ENCODE peak calls at places on chromosomes 1 and 21, in six cellular contexts. R is lower leg skin, F is fibroblast of the aortic adventitia, S is nephron progenitor cell, M is cardiac muscle cell, C is tibial nerve. U is an unnamed sample.

GRCh38 chr1:193406901-193407300 is 220.5 kb upstream of the B3GALT2 start:
- DNase-seq in R (no peak), F (peak), S (no peak), M (peak), C (no peak), U (no peak)

GRCh38 chr1:189524501-189524900 is 953.2 kb downstream of the BRINP3 start:
- DNase-seq in R (no peak), F (no peak), S (no peak), M (peak), C (no peak), U (no peak)

GRCh38 chr1:152148991-152149390 is 10.0 kb downstream of the RPTN start:
- DNase-seq in R (no peak), F (no peak), S (no peak), M (no peak), C (no peak), U (no peak)

GRCh38 chr1:192936313-192937018 is 122.7 kb downstream of the UCHL5 start:
- DNase-seq in R (no peak), F (no peak), S (no peak), M (peak), C (no peak), U (no peak)

GRCh38 chr1:111733183-111733995 is 5.8 kb downstream of the INKA2 start:
- DNase-seq in R (no peak), F (peak), S (peak), M (peak), C (no peak), U (no peak)

GRCh38 chr1:200154069-200154767 is 126.7 kb downstream of the NR5A2 start:
- DNase-seq in R (no peak), F (no peak), S (no peak), M (peak), C (no peak), U (no peak)

GRCh38 chr1:26187882-26188281 is 2.5 kb upstream of the CATSPER4 start:
- DNase-seq in R (no peak), F (no peak), S (no peak), M (no peak), C (no peak), U (no peak)

GRCh38 chr1:39754026-39754569 is 15.4 kb downstream of the PPIE start:
- DNase-seq in R (no peak), F (peak), S (no peak), M (no peak), C (no peak), U (no peak)

GRCh38 chr1:103424645-103425044 is 100.9 kb upstream of the RNPC3 start:
- DNase-seq in R (no peak), F (no peak), S (no peak), M (no peak), C (no peak), U (no peak)

GRCh38 chr1:246947255-246947654 is 15.5 kb upstream of the AHCTF1 start:
- DNase-seq in R (peak), F (peak), S (no peak), M (peak), C (peak), U (no peak)

GRCh38 chr1:162882248-162882666 is 21.3 kb upstream of the CCDC190 start:
- DNase-seq in R (no peak), F (no peak), S (no peak), M (no peak), C (no peak), U (no peak)

GRCh38 chr1:218969021-218969420 is 204.7 kb upstream of the LYPLAL1 start:
- DNase-seq in R (no peak), F (peak), S (no peak), M (no peak), C (no peak), U (no peak)

GRCh38 chr1:245079021-245079609 is 75.7 kb upstream of the KIF26B start:
- DNase-seq in R (no peak), F (peak), S (no peak), M (peak), C (no peak), U (no peak)

GRCh38 chr1:156513189-156513588 is 12.6 kb upstream of the MEF2D start:
- DNase-seq in R (no peak), F (peak), S (no peak), M (peak), C (no peak), U (no peak)

DNA sequence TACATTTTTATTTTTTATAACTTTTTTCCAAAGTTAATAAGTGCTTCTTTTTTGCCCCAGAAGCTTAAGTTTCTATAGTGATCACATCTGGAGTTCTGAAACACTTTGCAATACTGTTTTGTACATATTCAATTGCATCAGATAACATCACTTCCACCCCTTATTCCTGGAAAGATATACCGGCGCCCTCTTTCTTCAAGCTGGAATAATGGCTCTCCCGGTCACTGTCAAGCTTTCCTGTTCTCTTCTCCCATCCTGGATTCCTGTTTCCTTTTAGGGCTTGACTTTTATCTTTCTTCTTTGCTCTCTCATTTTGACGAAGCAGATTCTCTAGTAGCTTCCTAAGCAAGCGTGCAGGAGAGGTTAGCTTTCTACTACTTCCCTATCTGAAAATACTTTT is 1866.8 kb downstream of the MRPL39 start:
- DNase-seq in R (no peak), F (no peak), S (no peak), M (no peak), C (no peak), U (no peak)
- TF ChIP-seq CTCF in R (no peak), F (no peak), S (no peak), M (no peak), C (no peak), U (no peak)

DNA sequence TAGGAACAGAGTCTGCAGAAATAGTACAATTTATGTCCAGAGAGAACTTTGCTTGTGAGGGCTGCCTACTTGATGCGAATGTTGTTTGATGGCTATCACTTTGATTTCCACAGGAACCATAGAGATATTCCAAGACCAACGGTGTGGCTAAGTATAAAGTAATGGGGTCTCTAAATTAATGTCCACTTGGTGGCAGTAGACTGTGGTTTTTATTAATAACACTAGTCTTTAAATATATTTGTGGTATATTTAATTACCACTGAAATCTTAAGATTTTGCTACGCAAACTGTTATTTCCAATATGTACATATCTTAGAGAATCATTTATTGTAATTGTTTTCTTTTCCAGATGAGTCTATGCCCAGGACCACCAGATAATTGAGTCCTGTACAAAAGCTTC is 647.9 kb downstream of the PLA2G4A start:
- DNase-seq in R (no peak), F (peak), S (no peak), M (peak), C (no peak), U (no peak)
- TF ChIP-seq CTCF in R (no peak), F (no peak), S (no peak), M (peak), C (peak), U (peak)

DNA sequence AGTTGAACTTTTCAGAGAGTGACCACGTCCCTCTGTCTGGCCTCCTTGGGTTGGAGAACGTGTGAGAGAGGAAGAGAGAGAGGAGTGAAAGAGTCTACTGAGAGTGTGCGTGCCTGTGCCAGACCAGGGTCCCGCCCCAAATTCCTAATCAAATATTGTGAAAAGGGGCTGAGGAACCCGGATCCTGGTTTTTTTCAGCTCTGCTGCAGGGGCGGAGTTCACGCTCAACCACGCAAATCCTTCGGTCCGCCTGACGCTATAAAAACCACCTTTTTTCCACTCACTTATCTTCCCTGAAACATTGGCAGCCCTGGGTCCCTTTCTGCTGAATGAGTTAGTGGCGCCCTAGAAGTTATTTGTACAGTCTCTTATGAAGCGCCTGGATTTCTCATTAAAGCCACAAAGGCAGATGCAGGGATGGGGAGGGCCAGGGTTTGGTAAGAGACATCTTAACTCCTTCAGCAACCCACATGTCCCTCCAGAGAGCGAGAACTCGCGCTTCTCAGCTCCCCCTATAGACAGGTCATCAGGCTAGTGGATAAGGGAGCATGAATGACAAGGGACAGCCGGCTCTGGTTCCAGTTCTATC is at the start of gene FMOD:
- DNase-seq in R (peak), F (peak), S (no peak), M (peak), C (peak), U (no peak)
- TF ChIP-seq CTCF in R (no peak), F (no peak), S (no peak), M (peak), C (no peak), U (no peak)

GRCh38 chr1:119549719-119550141 is 42.7 kb downstream of the HSD3B1 start:
- DNase-seq in R (peak), F (peak), S (peak), M (peak), C (no peak), U (no peak)
- TF ChIP-seq CTCF in R (no peak), F (peak), S (peak), M (peak), C (peak), U (peak)

DNA sequence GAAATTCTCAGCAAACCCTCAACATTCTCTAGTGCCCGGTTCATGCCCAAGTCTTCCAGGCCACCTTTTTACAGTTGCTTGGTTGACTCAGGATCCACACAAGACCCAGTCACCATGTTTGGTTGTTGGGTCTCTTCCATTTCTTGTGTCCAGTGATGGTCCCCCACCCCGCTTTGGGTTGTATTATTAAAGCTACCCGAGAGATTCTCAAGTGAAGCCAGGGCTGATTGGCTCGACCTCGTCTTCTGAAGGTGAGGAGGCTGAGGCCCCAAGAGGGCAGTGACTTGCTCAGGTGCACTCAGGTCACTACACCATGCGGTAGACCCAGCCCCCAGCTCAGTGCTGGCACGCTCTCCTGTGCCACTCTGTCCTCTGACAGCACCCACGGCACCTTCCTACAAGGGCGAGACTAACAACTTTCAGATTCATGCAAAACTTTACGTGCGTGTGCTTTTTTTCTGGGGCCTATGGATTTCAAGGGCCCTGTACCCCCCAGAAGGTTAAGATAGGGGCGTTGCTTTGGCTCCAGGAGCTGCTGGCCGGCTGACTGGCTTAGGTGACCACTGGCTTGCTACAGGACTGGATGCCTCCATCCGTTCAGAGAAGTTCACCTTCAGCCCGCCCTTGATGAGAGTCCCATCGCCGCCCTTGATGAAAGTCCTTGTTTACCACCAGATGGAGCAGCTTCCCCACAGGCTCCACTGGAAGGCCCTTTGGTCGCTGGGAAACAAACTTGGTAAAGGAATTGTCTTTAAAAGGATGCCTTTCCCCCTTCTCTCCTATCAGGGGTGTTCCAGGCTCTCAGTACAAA is 50.4 kb downstream of the CAPN9 start:
- DNase-seq in R (peak), F (peak), S (peak), M (peak), C (peak), U (peak)
- TF ChIP-seq CTCF in R (no peak), F (peak), S (peak), M (peak), C (peak), U (peak)